ENCODE peak calls at places on chromosomes 7 and 10, in six cellular contexts. One of them, this sample, is unnamed.

GRCh38 chr7:51823437-51823836 is 506.8 kb upstream of the COBL start:
- DNase-seq in nephron progenitor cell: no peak
- DNase-seq in H9: no peak
- DNase-seq in fibroblast of lung: no peak
- DNase-seq in stomach: no peak
- DNase-seq in PC-9: no peak
- DNase-seq in this sample: no peak

GRCh38 chr7:55265836-55266235 is 99.3 kb upstream of the LANCL2 start:
- DNase-seq in nephron progenitor cell: no peak
- DNase-seq in H9: no peak
- DNase-seq in fibroblast of lung: no peak
- DNase-seq in stomach: no peak
- DNase-seq in PC-9: no peak
- DNase-seq in this sample: no peak

GRCh38 chr10:106185991-106186390 is 978.5 kb downstream of the SORCS1 start:
- DNase-seq in nephron progenitor cell: no peak
- DNase-seq in H9: no peak
- DNase-seq in fibroblast of lung: peak
- DNase-seq in stomach: no peak
- DNase-seq in PC-9: no peak
- DNase-seq in this sample: no peak

GRCh38 chr10:96701265-96701664 is 19.0 kb downstream of the PIK3AP1 start:
- DNase-seq in nephron progenitor cell: no peak
- DNase-seq in H9: no peak
- DNase-seq in fibroblast of lung: no peak
- DNase-seq in stomach: no peak
- DNase-seq in PC-9: no peak
- DNase-seq in this sample: no peak

GRCh38 chr7:140039896-140040295 is 22.9 kb downstream of the PARP12 start:
- DNase-seq in nephron progenitor cell: no peak
- DNase-seq in H9: no peak
- DNase-seq in fibroblast of lung: no peak
- DNase-seq in stomach: no peak
- DNase-seq in PC-9: no peak
- DNase-seq in this sample: no peak

GRCh38 chr7:156003220-156004162 is 191.2 kb upstream of the SHH start:
- DNase-seq in nephron progenitor cell: no peak
- DNase-seq in H9: peak
- DNase-seq in fibroblast of lung: no peak
- DNase-seq in stomach: no peak
- DNase-seq in PC-9: no peak
- DNase-seq in this sample: no peak

GRCh38 chr7:18357691-18358090 is 137.9 kb upstream of the HDAC9 start:
- DNase-seq in nephron progenitor cell: no peak
- DNase-seq in H9: no peak
- DNase-seq in fibroblast of lung: no peak
- DNase-seq in stomach: no peak
- DNase-seq in PC-9: no peak
- DNase-seq in this sample: no peak

GRCh38 chr7:108135446-108136190 is 5.5 kb upstream of the LAMB4 start:
- DNase-seq in nephron progenitor cell: no peak
- DNase-seq in H9: no peak
- DNase-seq in fibroblast of lung: no peak
- DNase-seq in stomach: no peak
- DNase-seq in PC-9: no peak
- DNase-seq in this sample: no peak

GRCh38 chr10:14282271-14282670 is 48.5 kb downstream of the FRMD4A start:
- DNase-seq in nephron progenitor cell: no peak
- DNase-seq in H9: no peak
- DNase-seq in fibroblast of lung: no peak
- DNase-seq in stomach: no peak
- DNase-seq in PC-9: no peak
- DNase-seq in this sample: no peak

GRCh38 chr7:116511552-116512523 is 12.3 kb downstream of the CAV2 start:
- DNase-seq in nephron progenitor cell: no peak
- DNase-seq in H9: no peak
- DNase-seq in fibroblast of lung: peak
- DNase-seq in stomach: no peak
- DNase-seq in PC-9: peak
- DNase-seq in this sample: no peak

GRCh38 chr7:158362912-158363905 is 224.4 kb downstream of the PTPRN2 start:
- DNase-seq in nephron progenitor cell: peak
- DNase-seq in H9: peak
- DNase-seq in fibroblast of lung: no peak
- DNase-seq in stomach: no peak
- DNase-seq in PC-9: no peak
- DNase-seq in this sample: no peak

GRCh38 chr7:37832194-37832593 is 16.2 kb upstream of the NME8 start:
- DNase-seq in nephron progenitor cell: no peak
- DNase-seq in H9: no peak
- DNase-seq in fibroblast of lung: peak
- DNase-seq in stomach: peak
- DNase-seq in PC-9: no peak
- DNase-seq in this sample: peak

GRCh38 chr7:17403996-17404395 is 105.5 kb downstream of the AHR start:
- DNase-seq in nephron progenitor cell: no peak
- DNase-seq in H9: no peak
- DNase-seq in fibroblast of lung: no peak
- DNase-seq in stomach: no peak
- DNase-seq in PC-9: no peak
- DNase-seq in this sample: no peak

GRCh38 chr7:48376263-48376662 is 205.0 kb downstream of the ABCA13 start:
- DNase-seq in nephron progenitor cell: no peak
- DNase-seq in H9: no peak
- DNase-seq in fibroblast of lung: peak
- DNase-seq in stomach: no peak
- DNase-seq in PC-9: no peak
- DNase-seq in this sample: no peak

GRCh38 chr7:38584443-38585210 is 46.5 kb downstream of the AMPH start:
- DNase-seq in nephron progenitor cell: no peak
- DNase-seq in H9: no peak
- DNase-seq in fibroblast of lung: peak
- DNase-seq in stomach: no peak
- DNase-seq in PC-9: no peak
- DNase-seq in this sample: no peak

GRCh38 chr10:120495226-120495625 is 38.2 kb downstream of the PLPP4 start:
- DNase-seq in nephron progenitor cell: no peak
- DNase-seq in H9: no peak
- DNase-seq in fibroblast of lung: no peak
- DNase-seq in stomach: no peak
- DNase-seq in PC-9: no peak
- DNase-seq in this sample: no peak

GRCh38 chr7:98908585-98908984 is 30.3 kb downstream of the TRRAP start:
- DNase-seq in nephron progenitor cell: no peak
- DNase-seq in H9: no peak
- DNase-seq in fibroblast of lung: no peak
- DNase-seq in stomach: no peak
- DNase-seq in PC-9: no peak
- DNase-seq in this sample: no peak

GRCh38 chr10:86385806-86386205 is 19.2 kb upstream of the GRID1 start:
- DNase-seq in nephron progenitor cell: no peak
- DNase-seq in H9: no peak
- DNase-seq in fibroblast of lung: no peak
- DNase-seq in stomach: no peak
- DNase-seq in PC-9: no peak
- DNase-seq in this sample: no peak

GRCh38 chr7:134750083-134751062 is 29.1 kb upstream of the CALD1 start:
- DNase-seq in nephron progenitor cell: peak
- DNase-seq in H9: peak
- DNase-seq in fibroblast of lung: peak
- DNase-seq in stomach: peak
- DNase-seq in PC-9: peak
- DNase-seq in this sample: peak

DNA sequence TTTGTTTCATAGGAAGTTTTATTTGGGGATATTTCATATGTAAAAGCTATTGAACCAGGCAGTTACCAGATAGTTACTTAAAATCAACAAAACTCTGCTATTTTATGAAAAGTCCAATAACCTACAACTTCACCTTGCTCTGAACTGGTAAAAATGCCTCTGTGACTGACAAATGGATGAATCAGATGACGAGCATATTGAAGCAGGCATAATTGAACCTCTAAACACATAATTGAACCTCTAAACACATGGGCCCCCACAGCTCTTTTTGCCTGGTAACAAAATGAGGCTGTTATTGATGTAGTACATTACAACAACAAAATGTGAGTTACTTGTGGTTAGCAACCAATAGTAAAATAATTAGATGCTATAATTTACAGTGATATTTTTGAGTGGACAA is 99.7 kb downstream of the MBL2 start:
- DNase-seq in nephron progenitor cell: no peak
- DNase-seq in H9: no peak
- DNase-seq in fibroblast of lung: no peak
- DNase-seq in stomach: no peak
- DNase-seq in PC-9: no peak
- DNase-seq in this sample: no peak
- TF ChIP-seq CTCF in nephron progenitor cell: no peak
- TF ChIP-seq CTCF in H9: no peak
- TF ChIP-seq CTCF in fibroblast of lung: no peak
- TF ChIP-seq CTCF in stomach: no peak
- TF ChIP-seq CTCF in PC-9: no peak
- TF ChIP-seq CTCF in this sample: no peak

GRCh38 chr10:125128397-125129075 is 31.8 kb downstream of the CTBP2 start:
- DNase-seq in nephron progenitor cell: no peak
- DNase-seq in H9: no peak
- DNase-seq in fibroblast of lung: peak
- DNase-seq in stomach: no peak
- DNase-seq in PC-9: no peak
- DNase-seq in this sample: no peak

GRCh38 chr10:125129076-125129458 is 31.3 kb downstream of the CTBP2 start:
- DNase-seq in nephron progenitor cell: no peak
- DNase-seq in H9: no peak
- DNase-seq in fibroblast of lung: no peak
- DNase-seq in stomach: no peak
- DNase-seq in PC-9: peak
- DNase-seq in this sample: no peak

GRCh38 chr10:125132331-125132730 is 28.0 kb downstream of the CTBP2 start:
- DNase-seq in nephron progenitor cell: no peak
- DNase-seq in H9: no peak
- DNase-seq in fibroblast of lung: no peak
- DNase-seq in stomach: no peak
- DNase-seq in PC-9: no peak
- DNase-seq in this sample: no peak

GRCh38 chr10:125130260-125130659 is 30.1 kb downstream of the CTBP2 start:
- DNase-seq in nephron progenitor cell: no peak
- DNase-seq in H9: no peak
- DNase-seq in fibroblast of lung: no peak
- DNase-seq in stomach: no peak
- DNase-seq in PC-9: no peak
- DNase-seq in this sample: no peak

DNA sequence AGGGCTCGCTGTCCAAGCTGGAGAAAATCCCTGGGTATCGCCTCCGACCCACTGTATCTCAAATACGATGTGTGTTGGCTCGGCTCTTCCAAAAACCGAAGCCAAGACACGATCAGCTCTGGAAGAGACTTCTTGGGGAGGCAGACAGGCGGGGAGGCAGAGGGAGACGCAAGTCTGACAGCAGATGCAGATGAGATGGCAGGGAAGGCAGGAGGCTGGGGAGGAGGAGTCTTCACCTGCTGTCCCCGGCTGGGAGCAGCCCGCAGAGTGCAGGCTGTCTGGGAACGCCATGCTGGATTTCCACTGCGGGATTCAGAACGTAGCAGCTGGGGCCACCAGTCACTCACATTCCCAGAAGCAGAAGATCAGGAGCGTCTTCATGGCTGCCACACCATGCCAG is 29.5 kb downstream of the CTBP2 start:
- DNase-seq in nephron progenitor cell: no peak
- DNase-seq in H9: no peak
- DNase-seq in fibroblast of lung: no peak
- DNase-seq in stomach: no peak
- DNase-seq in PC-9: no peak
- DNase-seq in this sample: no peak
- TF ChIP-seq CTCF in nephron progenitor cell: no peak
- TF ChIP-seq CTCF in H9: no peak
- TF ChIP-seq CTCF in fibroblast of lung: no peak
- TF ChIP-seq CTCF in stomach: no peak
- TF ChIP-seq CTCF in PC-9: no peak
- TF ChIP-seq CTCF in this sample: no peak

GRCh38 chr10:69965919-69966662 is 86.6 kb upstream of the MACROH2A2 start:
- DNase-seq in nephron progenitor cell: no peak
- DNase-seq in H9: no peak
- DNase-seq in fibroblast of lung: peak
- DNase-seq in stomach: peak
- DNase-seq in PC-9: no peak
- DNase-seq in this sample: no peak

GRCh38 chr10:69972951-69973350 is 79.7 kb upstream of the MACROH2A2 start:
- DNase-seq in nephron progenitor cell: no peak
- DNase-seq in H9: no peak
- DNase-seq in fibroblast of lung: peak
- DNase-seq in stomach: no peak
- DNase-seq in PC-9: no peak
- DNase-seq in this sample: no peak

GRCh38 chr10:69969961-69970360 is 82.7 kb upstream of the MACROH2A2 start:
- DNase-seq in nephron progenitor cell: no peak
- DNase-seq in H9: no peak
- DNase-seq in fibroblast of lung: no peak
- DNase-seq in stomach: peak
- DNase-seq in PC-9: no peak
- DNase-seq in this sample: no peak

GRCh38 chr10:69965086-69965485 is 87.6 kb upstream of the MACROH2A2 start:
- DNase-seq in nephron progenitor cell: no peak
- DNase-seq in H9: no peak
- DNase-seq in fibroblast of lung: no peak
- DNase-seq in stomach: no peak
- DNase-seq in PC-9: no peak
- DNase-seq in this sample: no peak

GRCh38 chr10:69968830-69969229 is 83.8 kb upstream of the MACROH2A2 start:
- DNase-seq in nephron progenitor cell: no peak
- DNase-seq in H9: no peak
- DNase-seq in fibroblast of lung: peak
- DNase-seq in stomach: peak
- DNase-seq in PC-9: peak
- DNase-seq in this sample: peak
- TF ChIP-seq CTCF in nephron progenitor cell: peak
- TF ChIP-seq CTCF in H9: peak
- TF ChIP-seq CTCF in fibroblast of lung: no peak
- TF ChIP-seq CTCF in stomach: no peak
- TF ChIP-seq CTCF in PC-9: no peak
- TF ChIP-seq CTCF in this sample: no peak

GRCh38 chr7:132472463-132473120 is 103.7 kb downstream of the PLXNA4 start:
- DNase-seq in nephron progenitor cell: peak
- DNase-seq in H9: no peak
- DNase-seq in fibroblast of lung: peak
- DNase-seq in stomach: no peak
- DNase-seq in PC-9: no peak
- DNase-seq in this sample: no peak

GRCh38 chr7:132465516-132465915 is 110.8 kb downstream of the PLXNA4 start:
- DNase-seq in nephron progenitor cell: no peak
- DNase-seq in H9: no peak
- DNase-seq in fibroblast of lung: no peak
- DNase-seq in stomach: no peak
- DNase-seq in PC-9: no peak
- DNase-seq in this sample: no peak

GRCh38 chr7:132469681-132470080 is 106.6 kb downstream of the PLXNA4 start:
- DNase-seq in nephron progenitor cell: no peak
- DNase-seq in H9: no peak
- DNase-seq in fibroblast of lung: no peak
- DNase-seq in stomach: no peak
- DNase-seq in PC-9: no peak
- DNase-seq in this sample: no peak

GRCh38 chr7:132466367-132466766 is 109.9 kb downstream of the PLXNA4 start:
- DNase-seq in nephron progenitor cell: no peak
- DNase-seq in H9: no peak
- DNase-seq in fibroblast of lung: no peak
- DNase-seq in stomach: no peak
- DNase-seq in PC-9: no peak
- DNase-seq in this sample: no peak

GRCh38 chr7:132469264-132469663 is 107.0 kb downstream of the PLXNA4 start:
- DNase-seq in nephron progenitor cell: no peak
- DNase-seq in H9: no peak
- DNase-seq in fibroblast of lung: no peak
- DNase-seq in stomach: no peak
- DNase-seq in PC-9: no peak
- DNase-seq in this sample: no peak
- TF ChIP-seq CTCF in nephron progenitor cell: no peak
- TF ChIP-seq CTCF in H9: no peak
- TF ChIP-seq CTCF in fibroblast of lung: no peak
- TF ChIP-seq CTCF in stomach: no peak
- TF ChIP-seq CTCF in PC-9: no peak
- TF ChIP-seq CTCF in this sample: no peak

This sample was measured in Calu3.